ENCODE peak calls at places on chromosomes 12 and 14, in six cellular contexts. J, D, W, M, U and R are unnamed samples.

GRCh38 chr14:23569443-23570151 is 2.0 kb upstream of the AP1G2 start:
- DNase-seq in W (no peak), M (peak), D (no peak), U (peak), J (peak), R (no peak)

GRCh38 chr12:110001596-110001995 is 2.4 kb downstream of the ANKRD13A start:
- DNase-seq in M (no peak), J (no peak), U (no peak), W (no peak), D (peak), R (no peak)

GRCh38 chr14:99728981-99729451 is 44.9 kb downstream of the CYP46A1 start:
- DNase-seq in M (no peak), W (no peak), J (no peak), D (no peak), U (no peak), R (no peak)

GRCh38 chr12:124837958-124838803 is 25.5 kb downstream of the SCARB1 start:
- DNase-seq in U (peak), M (peak), J (peak), D (peak), W (no peak), R (peak)

GRCh38 chr14:23186913-23187654 is 3.6 kb upstream of the SLC7A8 start:
- DNase-seq in W (peak), D (peak), U (no peak), M (peak), J (peak), R (peak)

GRCh38 chr14:103558071-103558882 is 4.2 kb downstream of the BAG5 start:
- DNase-seq in U (no peak), J (no peak), M (no peak), W (no peak), D (no peak), R (no peak)

GRCh38 chr12:130680451-130680990 is 35.6 kb downstream of the RIMBP2 start:
- DNase-seq in U (no peak), W (no peak), J (no peak), M (no peak), D (no peak), R (no peak)

GRCh38 chr14:65190312-65190711 is 88.0 kb upstream of the MAX start:
- DNase-seq in J (no peak), M (no peak), U (no peak), W (no peak), D (no peak), R (no peak)

GRCh38 chr12:59626382-59626781 is 30.6 kb downstream of the SLC16A7 start:
- DNase-seq in J (no peak), U (no peak), D (peak), W (no peak), M (no peak), R (no peak)

GRCh38 chr12:21559855-21560569 is 33.9 kb downstream of the SPX start:
- DNase-seq in D (no peak), J (peak), W (no peak), U (no peak), M (no peak), R (no peak)

GRCh38 chr12:57603758-57604453 is 718 bp upstream of the DTX3 start:
- DNase-seq in W (no peak), M (peak), U (peak), D (peak), J (no peak), R (peak)

GRCh38 chr14:104444159-104445030 is 135.2 kb upstream of the C14orf180 start:
- DNase-seq in D (no peak), J (no peak), U (no peak), W (no peak), M (no peak), R (no peak)

GRCh38 chr12:13176257-13176656 is 20.3 kb upstream of the EMP1 start:
- DNase-seq in D (no peak), U (no peak), J (no peak), M (no peak), W (no peak), R (no peak)

GRCh38 chr12:51752490-51752889 is 96.0 kb downstream of the FIGNL2 start:
- DNase-seq in U (peak), J (peak), W (no peak), M (no peak), D (peak), R (peak)

GRCh38 chr14:63555572-63555971 is 12.4 kb upstream of the PPP2R5E start:
- DNase-seq in W (no peak), D (no peak), J (no peak), U (no peak), M (no peak), R (no peak)

GRCh38 chr12:12718382-12718761 is 1.2 kb downstream of the CDKN1B start:
- DNase-seq in J (peak), D (no peak), U (no peak), W (no peak), M (no peak), R (no peak)

GRCh38 chr12:19483727-19484126 is 44.4 kb downstream of the AEBP2 start:
- DNase-seq in U (no peak), M (no peak), D (no peak), W (no peak), J (no peak), R (no peak)

GRCh38 chr12:91178139-91178561 is 4.5 kb downstream of the DCN start:
- DNase-seq in M (no peak), J (peak), W (no peak), D (peak), U (no peak), R (no peak)

GRCh38 chr14:104085889-104086201 is 345 bp downstream of the ASPG start:
- DNase-seq in D (no peak), M (no peak), J (no peak), W (no peak), U (no peak), R (no peak)

GRCh38 chr12:31007636-31008175 is 66.0 kb upstream of the DDX11 start:
- DNase-seq in M (no peak), U (no peak), D (no peak), W (no peak), J (no peak), R (no peak)

GRCh38 chr12:56013482-56013881 is 7.4 kb upstream of the IKZF4 start:
- DNase-seq in W (no peak), U (no peak), M (no peak), D (no peak), J (no peak), R (no peak)

GRCh38 chr14:31201111-31201510 is 6.5 kb downstream of the HECTD1 start:
- DNase-seq in M (no peak), D (no peak), J (no peak), U (no peak), W (no peak), R (no peak)

GRCh38 chr14:96445844-96446710 is 54.1 kb downstream of the AK7 start:
- DNase-seq in W (no peak), U (no peak), J (no peak), M (no peak), D (no peak), R (no peak)

GRCh38 chr12:53695148-53696138 is 19.6 kb upstream of the ATP5MC2 start:
- DNase-seq in D (peak), W (peak), M (peak), J (peak), U (no peak), R (peak)